ENCODE peak calls at places on chromosomes 7 and 10, in nine cellular contexts. Z is mammary epithelial cell, K is endodermal cell, P is upper lobe of right lung, W is adrenal gland, X is IMR-90, A is RWPE2, R is cardiac muscle cell, U is heart left ventricle. S is an unnamed sample. For H3K27me3, the result is how much of the 10 kb centered on the place peaks cover.

GRCh38 chr7:21887779-21888178 is 57.9 kb downstream of the CDCA7L start:
- DNase-seq in Z (no peak), U (no peak), P (no peak), R (no peak), X (no peak), W (no peak), A (no peak), K (no peak), S (no peak)

GRCh38 chr7:85529831-85530230 is 343.0 kb upstream of the SEMA3D start:
- DNase-seq in Z (no peak), K (no peak), P (no peak), X (peak), W (no peak), A (no peak), U (no peak), R (peak), S (no peak)

GRCh38 chr10:93438796-93439253 is 43.3 kb downstream of the MYOF start:
- DNase-seq in Z (peak), W (no peak), X (no peak), A (peak), P (peak), K (peak), U (no peak), R (peak), S (peak)

GRCh38 chr7:139572704-139573395 is 49.4 kb downstream of the CLEC2L start:
- DNase-seq in X (no peak), P (no peak), A (no peak), U (no peak), Z (no peak), W (no peak), K (peak), R (no peak), S (peak)

GRCh38 chr7:34991938-34992840 is 45.1 kb downstream of the DPY19L1 start:
- DNase-seq in K (no peak), W (no peak), A (no peak), P (no peak), Z (peak), U (no peak), R (peak), X (peak), S (no peak)

GRCh38 chr10:122234416-122234815 is 36.7 kb upstream of the BTBD16 start:
- DNase-seq in U (no peak), W (no peak), R (no peak), X (peak), Z (no peak), K (no peak), A (no peak), P (no peak), S (no peak)

GRCh38 chr10:30825495-30825894 is 195.9 kb upstream of the LYZL2 start:
- DNase-seq in A (no peak), W (no peak), K (no peak), P (no peak), Z (no peak), X (peak), U (no peak), R (no peak), S (no peak)

GRCh38 chr7:85001493-85002345 is 185.1 kb downstream of the SEMA3D start:
- DNase-seq in P (no peak), K (no peak), Z (no peak), W (no peak), U (no peak), R (no peak), X (no peak), A (no peak), S (no peak)

GRCh38 chr10:112721080-112721698 is 228.9 kb upstream of the TCF7L2 start:
- DNase-seq in U (no peak), W (no peak), P (no peak), R (peak), A (no peak), Z (no peak), X (peak), K (no peak), S (no peak)

GRCh38 chr10:124511205-124512039 is 49.8 kb downstream of the LHPP start:
- DNase-seq in R (no peak), W (no peak), A (peak), X (no peak), U (no peak), Z (no peak), P (no peak), K (peak), S (no peak)

GRCh38 chr10:3848768-3849643 is 64.0 kb upstream of the KLF6 start:
- DNase-seq in U (no peak), R (no peak), A (no peak), Z (peak), K (no peak), W (no peak), X (peak), P (no peak), S (no peak)

GRCh38 chr7:96284240-96284639 is 37.7 kb downstream of the SLC25A13 start:
- DNase-seq in P (no peak), X (no peak), R (no peak), W (no peak), U (no peak), A (no peak), K (no peak), Z (no peak), S (no peak)

GRCh38 chr10:28190192-28190591 is 112.7 kb downstream of the MPP7 start:
- DNase-seq in Z (no peak), W (no peak), P (no peak), K (no peak), A (no peak), U (no peak), X (no peak), R (no peak), S (no peak)

GRCh38 chr10:6203331-6204062 is 765 bp downstream of the PFKFB3 start:
- DNase-seq in R (peak), U (peak), K (peak), X (peak), Z (peak), W (no peak), A (no peak), P (peak), S (peak)

GRCh38 chr7:143416565-143417149 is 8.0 kb upstream of the EPHA1 start:
- DNase-seq in Z (no peak), K (no peak), U (no peak), R (peak), X (peak), P (no peak), W (no peak), A (no peak), S (no peak)

GRCh38 chr7:28749673-28750072 is 208.5 kb downstream of the TRIL start:
- DNase-seq in X (peak), W (no peak), K (no peak), U (no peak), Z (no peak), R (peak), A (no peak), P (no peak), S (no peak)

GRCh38 chr10:59563506-59563905 is 146.1 kb downstream of the SLC16A9 start:
- DNase-seq in X (no peak), U (no peak), A (no peak), P (no peak), K (no peak), W (no peak), R (no peak), Z (no peak), S (no peak)

GRCh38 chr7:34296663-34297062 is 361.4 kb upstream of the NPSR1 start:
- DNase-seq in R (peak), Z (no peak), X (peak), K (no peak), A (no peak), U (no peak), P (no peak), W (no peak), S (no peak)

GRCh38 chr7:105648561-105649401 is 67.5 kb upstream of the EFCAB10 start:
- DNase-seq in K (no peak), Z (peak), P (peak), W (no peak), R (no peak), A (no peak), X (no peak), U (no peak), S (peak)

GRCh38 chr10:91511549-91512330 is 101.6 kb downstream of the HECTD2 start:
- DNase-seq in R (peak), W (no peak), P (no peak), A (no peak), K (no peak), X (peak), Z (peak), U (no peak), S (no peak)

GRCh38 chr10:106011189-106011744 is 1153.2 kb downstream of the SORCS1 start:
- DNase-seq in A (no peak), P (no peak), K (no peak), U (no peak), R (no peak), X (no peak), W (no peak), Z (no peak), S (no peak)

GRCh38 chr7:157089100-157089510 is 49.6 kb upstream of the UBE3C start:
- DNase-seq in U (no peak), K (no peak), W (peak), R (no peak), X (no peak), Z (no peak), A (no peak), P (no peak), S (no peak)

GRCh38 chr7:105307163-105307672 is 81.5 kb downstream of the SRPK2 start:
- DNase-seq in U (no peak), K (no peak), W (no peak), P (no peak), X (no peak), R (no peak), Z (no peak), A (no peak), S (no peak)

GRCh38 chr7:98286701-98287485 is 5.4 kb downstream of the BRI3 start:
- DNase-seq in W (no peak), R (no peak), Z (no peak), U (no peak), X (no peak), K (no peak), P (peak), A (no peak), S (peak)

GRCh38 chr7:57443567-57443966 is 6.4 kb upstream of the ZNF716 start:
- DNase-seq in P (no peak), R (no peak), A (no peak), K (no peak), W (no peak), U (no peak), Z (no peak), X (no peak), S (no peak)

GRCh38 chr10:126618466-126618865 is 52.0 kb downstream of the C10orf90 start:
- DNase-seq in Z (no peak), X (no peak), A (no peak), K (no peak), R (no peak), U (no peak), W (no peak), P (no peak), S (no peak)

GRCh38 chr10:120283093-120283492 is 173.9 kb upstream of the PLPP4 start:
- DNase-seq in P (no peak), K (no peak), A (no peak), Z (no peak), X (no peak), R (no peak), U (no peak), W (no peak), S (no peak)

GRCh38 chr10:98029149-98030092 is 1.0 kb downstream of the CRTAC1 start:
- DNase-seq in W (no peak), Z (no peak), P (no peak), A (no peak), U (no peak), R (no peak), K (no peak), X (no peak), S (no peak)

GRCh38 chr10:62352356-62352963 is 21.7 kb upstream of the ZNF365 start:
- DNase-seq in R (no peak), W (no peak), U (no peak), K (no peak), Z (peak), X (peak), P (no peak), A (no peak), S (no peak)

GRCh38 chr10:125123363-125124113 is 36.8 kb downstream of the CTBP2 start:
- DNase-seq in P (peak), R (peak), W (peak), X (peak), U (peak), Z (peak), A (peak), K (no peak), S (peak)

GRCh38 chr7:38199782-38200181 is 21.7 kb downstream of the STARD3NL start:
- DNase-seq in U (no peak), R (no peak), P (no peak), A (no peak), Z (no peak), W (no peak), X (no peak), K (no peak), S (no peak)

GRCh38 chr7:42065942-42066341 is 171.1 kb downstream of the GLI3 start:
- DNase-seq in P (no peak), U (no peak), A (no peak), R (no peak), W (no peak), K (no peak), X (peak), Z (no peak), S (no peak)

GRCh38 chr10:17387861-17388503 is 66.4 kb downstream of the ST8SIA6 start:
- DNase-seq in X (no peak), K (peak), U (no peak), P (no peak), Z (peak), W (no peak), A (no peak), R (no peak), S (no peak)

GRCh38 chr10:79488303-79488702 is 24.0 kb upstream of the EIF5AL1 start:
- DNase-seq in A (peak), W (peak), P (no peak), R (peak), X (peak), K (peak), Z (peak), U (peak), S (peak)

GRCh38 chr7:142583424-142583823 is 165.8 kb upstream of the PRSS1 start:
- DNase-seq in Z (peak), R (peak), K (no peak), W (peak), A (peak), X (peak), P (no peak), U (no peak), S (no peak)

GRCh38 chr7:7330997-7331396 is 148.7 kb downstream of the C1GALT1 start:
- DNase-seq in R (no peak), A (no peak), Z (no peak), X (no peak), P (no peak), K (no peak), U (no peak), W (no peak), S (no peak)

DNA sequence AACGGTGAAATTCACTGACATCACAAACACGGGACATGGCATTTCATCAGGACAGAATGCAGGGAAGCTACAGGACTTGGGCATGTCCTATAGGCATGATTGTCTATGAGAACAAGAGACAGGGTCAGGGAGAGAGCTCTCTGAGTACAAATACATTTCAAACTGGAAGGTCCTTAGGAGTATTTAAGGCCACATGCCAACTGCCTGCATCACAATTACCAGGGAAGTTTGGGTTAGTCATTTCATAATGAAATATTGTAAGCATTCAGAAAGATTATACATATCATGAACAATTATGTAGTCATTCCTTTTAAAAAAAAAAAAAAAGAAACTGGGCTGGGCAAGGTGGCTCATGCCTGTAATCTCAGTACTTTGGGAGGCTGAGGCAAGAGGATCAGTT is 71.3 kb downstream of the CREB3L2 start:
- DNase-seq in R (peak), W (no peak), P (no peak), U (no peak), K (no peak), X (peak), Z (peak), A (no peak), S (no peak)
- TF ChIP-seq CTCF in R (no peak), W (no peak), P (no peak), U (no peak), K (no peak), X (no peak), Z (no peak), A (no peak), S (no peak)

DNA sequence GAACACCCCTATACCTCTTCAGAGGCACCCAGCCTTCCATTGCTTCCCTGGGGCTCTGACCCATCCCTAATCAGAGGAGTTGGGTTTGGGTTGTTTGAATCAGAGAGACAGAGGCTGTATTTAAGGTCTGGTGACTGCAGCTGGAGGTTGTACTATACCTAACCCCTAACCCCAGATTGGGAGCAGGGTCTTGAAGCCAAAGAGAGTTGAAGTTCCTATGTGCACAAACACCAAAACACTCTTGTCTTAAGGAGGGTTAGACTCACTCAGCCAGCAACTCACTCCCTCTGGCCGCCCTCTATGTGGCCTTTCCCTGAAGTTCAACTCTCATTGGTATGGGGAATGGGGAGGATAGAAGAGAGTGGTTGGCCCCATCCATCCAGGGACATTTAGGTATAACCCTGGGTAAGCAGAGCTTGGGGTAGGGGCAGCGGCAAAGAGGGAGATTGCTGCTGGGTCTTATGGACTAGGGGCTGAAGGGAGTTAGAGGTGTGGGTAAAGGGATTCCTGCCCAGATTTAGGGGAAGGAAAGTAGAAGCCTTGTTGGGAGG is 80.0 kb downstream of the PAX2 start:
- DNase-seq in K (peak), X (no peak), Z (no peak), U (no peak), A (no peak), R (no peak), W (peak), P (no peak), S (no peak)
- H3K27me3 ChIP-seq in K (half or more), X (half or more), Z (under half), U (half or more), A (half or more), R (half or more), W (half or more), P (half or more), S (under half)

DNA sequence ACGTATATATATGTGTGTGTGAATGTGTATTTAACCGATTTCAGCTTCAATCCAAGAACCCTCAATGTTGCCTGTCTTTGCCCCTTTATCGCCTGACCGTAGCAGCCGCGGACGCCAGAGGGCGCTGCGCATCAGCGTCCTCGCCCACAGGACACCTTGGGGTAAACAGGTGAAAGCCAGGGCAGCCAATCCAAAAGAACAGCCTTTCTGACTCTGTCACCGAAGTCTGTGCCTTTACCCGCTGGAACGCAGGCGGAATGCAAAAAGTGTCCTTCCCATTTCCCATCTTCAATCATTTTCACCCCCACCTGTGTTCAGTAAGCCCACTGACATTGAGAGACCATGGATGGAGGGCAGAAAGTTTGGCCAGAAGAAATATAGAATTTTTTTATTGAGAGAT is 3.6 kb downstream of the NXPH1 start:
- DNase-seq in P (peak), K (peak), X (no peak), U (no peak), R (peak), A (no peak), Z (peak), W (peak), S (peak)
- H3K4me3 ChIP-seq in P (no peak), K (no peak), X (no peak), U (no peak), R (no peak), A (no peak), Z (no peak), W (no peak), S (no peak)

GRCh38 chr7:16851829-16852228 is 30.0 kb downstream of the AGR3 start:
- DNase-seq in R (no peak), K (peak), X (no peak), A (no peak), U (no peak), P (no peak), Z (no peak), W (no peak), S (no peak)
- TF ChIP-seq CTCF in R (no peak), K (no peak), X (no peak), A (no peak), U (no peak), P (no peak), Z (no peak), W (no peak), S (no peak)

GRCh38 chr10:103759100-103759781 is 96.1 kb downstream of the SH3PXD2A start:
- DNase-seq in Z (peak), A (no peak), R (peak), K (no peak), U (no peak), W (peak), X (peak), P (no peak), S (no peak)
- H3K27me3 ChIP-seq in Z (under half), A (under half), R (under half), K (under half), U (under half), W (under half), X (under half), P (under half), S (under half)

GRCh38 chr7:94397721-94398120 is 3.0 kb downstream of the COL1A2 start:
- DNase-seq in A (no peak), U (no peak), Z (no peak), W (no peak), X (no peak), K (no peak), P (no peak), R (peak), S (no peak)
- H3K4me3 ChIP-seq in A (no peak), U (peak), Z (no peak), W (no peak), X (peak), K (no peak), P (peak), R (no peak), S (no peak)

GRCh38 chr7:118731854-118732253 is 507.4 kb downstream of the ANKRD7 start:
- DNase-seq in U (no peak), K (no peak), X (no peak), P (no peak), R (no peak), Z (no peak), W (no peak), A (no peak), S (no peak)
- TF ChIP-seq CTCF in U (no peak), K (no peak), X (no peak), P (no peak), R (no peak), Z (no peak), W (no peak), A (no peak), S (no peak)

DNA sequence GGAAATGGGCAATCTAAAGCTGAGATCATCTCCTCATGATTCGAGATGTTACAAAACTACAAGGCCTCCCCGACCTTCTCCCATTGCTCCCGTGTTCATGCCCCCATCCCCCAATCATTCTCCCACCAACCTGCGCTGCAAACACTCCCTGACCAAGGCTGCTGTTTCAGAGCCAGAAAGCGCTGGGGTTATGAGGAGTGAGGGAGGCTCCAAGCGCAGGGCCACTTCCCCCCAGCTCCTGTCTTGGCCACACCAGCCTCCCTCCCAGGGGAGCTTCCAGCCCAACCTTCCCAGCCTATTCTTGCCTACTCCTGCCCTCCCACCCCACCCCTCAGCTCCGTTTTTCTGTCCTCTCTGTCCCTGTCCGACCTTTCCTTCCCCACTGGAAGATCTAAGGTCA is 14.7 kb upstream of the NODAL start:
- DNase-seq in R (no peak), W (no peak), X (no peak), A (no peak), Z (no peak), P (no peak), K (peak), U (no peak), S (no peak)
- H3K27me3 ChIP-seq in R (half or more), W (under half), X (under half), A (under half), Z (under half), P (under half), K (under half), U (under half), S (under half)